ENCODE peak calls at places on chromosomes 1 and 21, in four cellular contexts. Z, H, O and E are unnamed samples.

GRCh38 chr21:36478207-36478701 is 1.7 kb downstream of the CLDN14 start:
- DNase-seq in O (peak; percentile 81), H (no peak), Z (no peak), E (peak; percentile 32)

GRCh38 chr1:44323952-44324351 is 31.1 kb downstream of the ERI3 start:
- DNase-seq in Z (no peak), O (no peak), H (no peak), E (no peak)

GRCh38 chr1:31757204-31757679 is 6.9 kb downstream of the ADGRB2 start:
- DNase-seq in Z (no peak), H (no peak), O (no peak), E (no peak)

GRCh38 chr1:2112280-2112701 is 62.1 kb downstream of the PRKCZ start:
- DNase-seq in Z (no peak), H (no peak), O (no peak), E (no peak)

GRCh38 chr1:70140343-70140742 is 65.0 kb downstream of the LRRC40 start:
- DNase-seq in Z (no peak), O (peak; percentile 49), H (peak; percentile 59), E (no peak)

GRCh38 chr1:15797614-15798390 is 9.6 kb downstream of the UQCRHL start:
- DNase-seq in H (peak; percentile 48), Z (no peak), O (peak; percentile 37), E (no peak)

GRCh38 chr1:211935448-211935970 is 99.8 kb downstream of the INTS7 start:
- DNase-seq in Z (peak; percentile 22), O (no peak), H (no peak), E (no peak)

GRCh38 chr1:236853916-236854601 is 59.0 kb downstream of the MTR start:
- DNase-seq in H (no peak), Z (no peak), O (no peak), E (no peak)

GRCh38 chr21:46089285-46089684 is 8.6 kb upstream of the COL6A2 start:
- DNase-seq in H (no peak), Z (no peak), O (no peak), E (no peak)

GRCh38 chr1:51639694-51640093 is 22.8 kb downstream of the OSBPL9 start:
- DNase-seq in H (no peak), Z (no peak), O (no peak), E (no peak)

GRCh38 chr1:51642739-51643142 is 25.8 kb downstream of the OSBPL9 start:
- DNase-seq in O (peak; percentile 97), H (no peak), Z (no peak), E (peak; percentile 85)

GRCh38 chr1:51638350-51638749 is 21.5 kb downstream of the OSBPL9 start:
- DNase-seq in O (no peak), Z (no peak), H (no peak), E (no peak)

GRCh38 chr1:51644533-51645197 is 27.8 kb downstream of the OSBPL9 start:
- DNase-seq in O (peak; percentile 80), Z (no peak), H (no peak), E (no peak)

DNA sequence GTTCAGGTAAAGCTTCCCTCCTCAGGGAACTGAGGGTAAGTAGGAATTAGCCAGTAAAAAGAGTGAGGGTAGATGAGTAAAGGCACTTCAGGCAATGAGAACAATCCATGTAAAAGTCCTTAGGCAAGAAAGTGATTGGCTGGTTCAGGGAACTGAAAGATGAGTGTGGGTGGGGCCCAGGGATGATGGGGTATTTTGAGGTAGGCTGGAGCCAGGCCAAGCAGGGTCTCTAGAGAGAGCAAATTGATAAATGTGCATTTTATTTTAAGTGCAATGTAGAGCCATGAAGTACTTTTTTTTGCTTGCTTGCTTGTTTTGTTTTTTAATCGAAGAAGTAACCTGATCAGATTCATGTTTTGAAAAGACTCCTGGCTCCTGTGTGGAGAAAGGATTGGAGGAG is 26.5 kb downstream of the OSBPL9 start:
- DNase-seq in Z (no peak), O (peak; percentile 22), H (no peak), E (no peak)
- H3K4me3 ChIP-seq in Z (no peak overlapping the region), O (no peak overlapping the region), H (no peak overlapping the region), E (no peak overlapping the region)

GRCh38 chr1:108561731-108562326 is 1.9 kb downstream of the EEIG2 start:
- DNase-seq in O (no peak), H (peak; percentile 62), Z (peak; percentile 53), E (no peak)
- TF ChIP-seq CTCF in O (peak; percentile 31), H (peak; percentile 49), Z (peak; percentile 50), E (peak; percentile 30)

DNA sequence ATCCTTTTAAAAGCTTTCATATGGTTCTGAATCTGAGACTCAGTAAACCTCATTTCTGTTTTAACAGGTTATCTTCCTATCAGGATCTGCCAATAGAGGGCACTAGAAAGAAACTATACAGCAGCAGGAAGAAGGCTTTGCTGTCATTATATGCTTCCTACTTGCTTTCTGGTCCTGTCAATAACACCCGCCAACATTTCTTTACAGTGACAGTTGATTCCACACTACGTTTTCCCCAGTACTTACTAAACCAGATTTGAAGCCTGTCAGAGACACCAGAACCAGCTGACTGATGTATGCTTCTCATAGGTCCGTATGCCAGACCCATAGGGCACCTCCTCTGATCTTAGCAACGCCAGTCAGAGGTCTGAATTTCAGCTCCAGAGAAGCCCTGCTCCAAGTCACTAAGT is 341.0 kb upstream of the NEGR1 start:
- DNase-seq in O (peak; percentile 56), H (no peak), Z (peak; percentile 50), E (peak; percentile 11)
- H3K4me3 ChIP-seq in O (peak overlapping the region; percentile 18), H (no peak overlapping the region), Z (no peak overlapping the region), E (no peak overlapping the region)

GRCh38 chr1:101653482-101653946 is 343.2 kb downstream of the OLFM3 start:
- DNase-seq in Z (peak; percentile 58), H (no peak), O (peak; percentile 12), E (no peak)
- TF ChIP-seq CTCF in Z (peak; percentile 40), H (no peak), O (peak; percentile 31), E (peak; percentile 42)

GRCh38 chr1:224501836-224502235 is 67.2 kb upstream of the WDR26 start:
- DNase-seq in H (no peak), Z (no peak), O (no peak), E (no peak)

GRCh38 chr1:224503161-224504118 is 68.8 kb upstream of the WDR26 start:
- DNase-seq in O (peak; percentile 80), Z (peak; percentile 73), H (peak; percentile 91), E (peak; percentile 52)

GRCh38 chr1:224500802-224501201 is 66.2 kb upstream of the WDR26 start:
- DNase-seq in O (no peak), Z (no peak), H (no peak), E (no peak)

GRCh38 chr1:224504642-224505041 is 70.0 kb upstream of the WDR26 start:
- DNase-seq in H (no peak), O (no peak), Z (no peak), E (no peak)

DNA sequence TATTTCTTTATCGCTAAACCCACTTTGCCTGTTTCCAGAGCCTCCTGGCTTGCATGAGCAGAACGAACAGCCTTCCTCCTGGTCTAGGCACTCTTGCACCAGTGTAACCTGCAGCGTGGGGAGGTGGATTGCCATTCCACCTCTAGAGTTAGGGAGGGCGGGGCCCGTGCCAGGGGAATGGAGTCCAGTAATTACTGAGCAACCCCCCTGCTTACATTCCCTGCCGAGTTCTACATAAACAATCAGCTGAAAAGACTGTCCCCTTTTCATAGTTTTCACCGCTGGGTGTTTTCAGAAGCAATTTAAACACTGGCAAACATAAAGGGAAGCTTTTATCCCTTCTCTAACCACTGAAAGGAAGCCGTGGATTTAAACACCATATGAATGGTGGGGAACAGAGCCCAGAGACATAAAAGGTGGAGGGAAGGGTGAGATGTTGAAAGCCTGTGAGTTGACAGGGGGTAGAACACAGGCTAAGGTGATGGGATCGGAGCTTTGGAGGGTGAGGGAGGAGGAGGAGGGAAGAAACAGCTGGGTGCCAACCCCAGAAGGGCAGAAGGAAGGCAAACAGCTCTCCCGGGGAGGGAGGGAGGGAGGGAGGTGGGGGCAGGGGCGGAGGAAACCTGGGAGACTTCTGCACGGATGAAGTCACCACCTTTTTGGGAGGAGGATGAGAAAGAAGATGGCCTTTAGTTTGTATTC is 68.0 kb upstream of the WDR26 start:
- DNase-seq in O (no peak), Z (no peak), H (no peak), E (no peak)
- H3K4me3 ChIP-seq in O (no peak overlapping the region), Z (no peak overlapping the region), H (no peak overlapping the region), E (peak overlapping the region; percentile 12)